ENCODE peak calls at places on chromosomes 12 and 14, in five cellular contexts. U is GM23338, A is PC-9, C is K562, O is A549. S is an unnamed sample.

GRCh38 chr12:120183211-120183631 is 11.3 kb downstream of the GCN1 start:
- DNase-seq in U (no peak), A (no peak), C (no peak), O (no peak), S (no peak)

GRCh38 chr14:93042968-93043940 is 72.5 kb downstream of the ITPK1 start:
- DNase-seq in U (no peak), A (peak; percentile 98), C (no peak), O (peak; percentile 95), S (no peak)

GRCh38 chr14:93049295-93049694 is 66.4 kb downstream of the ITPK1 start:
- DNase-seq in U (no peak), A (peak; percentile 68), C (no peak), O (peak; percentile 26), S (no peak)

GRCh38 chr12:4089147-4089606 is 184.4 kb upstream of the CCND2 start:
- DNase-seq in U (peak; percentile 53), A (no peak), C (no peak), O (no peak), S (no peak)

GRCh38 chr12:93803408-93803807 is 126.2 kb downstream of the CRADD start:
- DNase-seq in U (no peak), A (no peak), C (no peak), O (no peak), S (peak; percentile 10)

GRCh38 chr14:55688566-55688965 is 108.6 kb downstream of the KTN1 start:
- DNase-seq in U (no peak), A (no peak), C (no peak), O (no peak), S (no peak)

GRCh38 chr14:61178226-61179060 is 102.7 kb downstream of the TMEM30B start:
- DNase-seq in U (no peak), A (peak; percentile 95), C (no peak), O (peak; percentile 87), S (no peak)

GRCh38 chr14:63078606-63079005 is 33.3 kb upstream of the KCNH5 start:
- DNase-seq in U (no peak), A (no peak), C (no peak), O (no peak), S (no peak)

GRCh38 chr12:80708535-80709328 is 1.3 kb downstream of the MYF6 start:
- DNase-seq in U (peak; percentile 60), A (no peak), C (no peak), O (no peak), S (peak; percentile 61)

GRCh38 chr14:81211844-81212243 is 8.9 kb downstream of the GTF2A1 start:
- DNase-seq in U (peak; percentile 27), A (no peak), C (no peak), O (peak; percentile 37), S (peak; percentile 30)

GRCh38 chr14:24411468-24412454 is 13.0 kb downstream of the NYNRIN start:
- DNase-seq in U (peak; percentile 84), A (no peak), C (peak; percentile 53), O (peak; percentile 66), S (peak; percentile 68)

GRCh38 chr12:95796982-95797289 is 6.4 kb upstream of the NTN4 start:
- DNase-seq in U (no peak), A (peak; percentile 92), C (no peak), O (peak; percentile 74), S (no peak)

GRCh38 chr12:100796616-100797015 is 2.0 kb downstream of the ANO4 start:
- DNase-seq in U (no peak), A (no peak), C (no peak), O (no peak), S (no peak)

GRCh38 chr14:34180428-34180827 is 229.6 kb upstream of the EGLN3 start:
- DNase-seq in U (no peak), A (no peak), C (no peak), O (no peak), S (no peak)

GRCh38 chr12:127773520-127773919 is 493.4 kb upstream of the TMEM132C start:
- DNase-seq in U (peak; percentile 53), A (no peak), C (no peak), O (peak; percentile 14), S (peak; percentile 55)

GRCh38 chr12:47367912-47368537 is 288.3 kb upstream of the AMIGO2 start:
- DNase-seq in U (no peak), A (no peak), C (no peak), O (no peak), S (no peak)

GRCh38 chr14:34060747-34061050 is 109.8 kb upstream of the EGLN3 start:
- DNase-seq in U (no peak), A (no peak), C (no peak), O (no peak), S (peak; percentile 54)

GRCh38 chr12:111413442-111414086 is 7.8 kb downstream of the SH2B3 start:
- DNase-seq in U (no peak), A (no peak), C (no peak), O (no peak), S (no peak)

GRCh38 chr12:47249082-47249481 is 169.3 kb upstream of the AMIGO2 start:
- DNase-seq in U (no peak), A (no peak), C (no peak), O (no peak), S (no peak)

GRCh38 chr12:67068204-67068731 is 200.9 kb upstream of the CAND1 start:
- DNase-seq in U (peak; percentile 76), A (no peak), C (no peak), O (peak; percentile 29), S (peak; percentile 74)

GRCh38 chr14:34810028-34810427 is 65.1 kb downstream of the BAZ1A start:
- DNase-seq in U (no peak), A (no peak), C (no peak), O (no peak), S (no peak)

GRCh38 chr12:31507966-31508365 is 83.0 kb downstream of the DENND5B start:
- DNase-seq in U (no peak), A (peak; percentile 43), C (no peak), O (no peak), S (no peak)

GRCh38 chr12:52876371-52876770 is 27.6 kb upstream of the KRT78 start:
- DNase-seq in U (no peak), A (no peak), C (no peak), O (peak; percentile 23), S (no peak)

GRCh38 chr12:107131832-107132616 is 38.7 kb upstream of the CRY1 start:
- DNase-seq in U (peak; percentile 93), A (peak; percentile 57), C (peak; percentile 51), O (peak; percentile 72), S (peak; percentile 85)

GRCh38 chr14:69539631-69540410 is 34.9 kb downstream of the CCDC177 start:
- DNase-seq in U (no peak), A (peak; percentile 66), C (no peak), O (peak; percentile 47), S (no peak)

GRCh38 chr14:68598621-68599447 is 194.0 kb downstream of the ZFP36L1 start:
- DNase-seq in U (no peak), A (peak; percentile 96), C (no peak), O (peak; percentile 95), S (no peak)

GRCh38 chr14:77249286-77249685 is 21.7 kb downstream of the NGB start:
- DNase-seq in U (no peak), A (no peak), C (no peak), O (no peak), S (no peak)

GRCh38 chr12:79329933-79330332 is 360.8 kb downstream of the PAWR start:
- DNase-seq in U (no peak), A (no peak), C (no peak), O (no peak), S (no peak)

GRCh38 chr12:6193853-6194815 is 6.1 kb upstream of the CD9 start:
- DNase-seq in U (peak; percentile 78), A (peak; percentile 84), C (no peak), O (peak; percentile 38), S (peak; percentile 76)

GRCh38 chr12:109385339-109386078 is 37.8 kb downstream of the MYO1H start:
- DNase-seq in U (peak; percentile 56), A (peak; percentile 52), C (peak; percentile 14), O (peak; percentile 64), S (peak; percentile 48)

GRCh38 chr12:48820406-48820805 is 2.1 kb downstream of the CACNB3 start:
- DNase-seq in U (no peak), A (no peak), C (no peak), O (no peak), S (no peak)

GRCh38 chr12:115437061-115437567 is 753.1 kb upstream of the TBX3 start:
- DNase-seq in U (peak; percentile 2), A (no peak), C (no peak), O (no peak), S (no peak)

DNA sequence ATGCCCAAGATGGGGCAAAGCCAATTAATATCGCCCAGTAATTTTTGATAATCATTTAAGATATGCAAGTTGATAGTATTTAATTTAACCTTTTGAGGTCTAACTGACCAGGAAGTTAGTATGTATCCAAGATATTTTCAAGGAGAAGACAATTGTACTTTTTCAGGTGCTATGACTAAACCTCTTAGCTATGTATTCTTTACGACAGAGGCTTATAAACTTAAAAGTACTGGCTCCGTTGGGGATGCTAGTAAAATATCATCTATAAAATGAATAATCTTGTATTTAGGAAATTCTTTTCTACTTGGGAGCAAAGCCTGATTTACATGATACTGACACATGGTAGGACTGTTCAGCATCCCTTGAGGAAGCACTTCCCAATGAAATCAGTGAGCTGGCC is 40.3 kb downstream of the TMTC3 start:
- DNase-seq in U (no peak), A (no peak), C (no peak), O (no peak), S (no peak)
- H3K4me2 ChIP-seq in U (no peak overlapping the region), A (no peak overlapping the region), C (no peak overlapping the region), O (no peak overlapping the region), S (no peak overlapping the region)

DNA sequence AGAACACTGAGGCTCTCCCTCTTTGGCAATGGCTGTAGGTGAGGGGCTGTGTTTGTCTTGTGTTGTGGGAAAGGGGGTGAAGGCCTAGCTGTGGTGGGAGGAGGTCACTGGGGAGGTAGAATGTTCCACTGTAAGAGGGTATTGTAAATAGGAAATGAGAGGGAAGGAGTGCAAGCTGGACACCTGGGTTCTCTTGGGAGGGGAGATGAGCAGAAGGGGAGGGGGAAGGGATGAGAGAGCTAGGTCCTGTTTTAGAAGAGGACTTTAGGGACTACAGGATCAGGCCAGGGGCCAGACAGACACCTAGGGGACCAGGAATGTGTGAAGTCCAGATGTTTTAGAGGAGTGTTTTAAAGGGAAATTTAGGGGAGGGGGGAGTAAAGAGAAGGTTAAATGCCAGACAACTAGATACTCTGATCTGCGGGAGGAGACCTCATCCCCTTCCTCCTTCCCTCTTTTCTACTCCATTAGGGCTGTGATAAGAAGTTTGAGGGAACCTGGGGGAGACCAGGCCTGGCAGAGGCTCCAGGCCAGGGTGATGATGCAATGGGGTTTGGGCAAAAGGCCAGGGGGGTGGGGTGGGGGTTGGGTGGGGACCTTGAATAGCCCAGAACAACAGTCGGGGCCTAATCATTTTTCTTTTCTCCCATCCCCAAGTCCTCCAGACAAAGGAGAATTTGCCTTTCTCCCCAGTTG is 2.0 kb downstream of the ITGA5 start:
- DNase-seq in U (no peak), A (no peak), C (peak; percentile 51), O (no peak), S (no peak)
- H3K27ac ChIP-seq in U (no peak overlapping the region), A (no peak overlapping the region), C (peak overlapping the region; percentile 88), O (peak overlapping the region; percentile 94), S (no peak overlapping the region)

GRCh38 chr14:30709201-30709600 is 87.1 kb downstream of the SCFD1 start:
- DNase-seq in U (no peak), A (no peak), C (no peak), O (no peak), S (no peak)

GRCh38 chr14:30710870-30711269 is 88.8 kb downstream of the SCFD1 start:
- DNase-seq in U (no peak), A (no peak), C (no peak), O (no peak), S (no peak)

GRCh38 chr14:30706704-30707103 is 84.6 kb downstream of the SCFD1 start:
- DNase-seq in U (no peak), A (no peak), C (no peak), O (no peak), S (peak; percentile 25)

GRCh38 chr14:30708157-30708556 is 86.0 kb downstream of the SCFD1 start:
- DNase-seq in U (peak; percentile 58), A (no peak), C (no peak), O (peak; percentile 15), S (peak; percentile 28)
- TF ChIP-seq CTCF in U (no peak), A (no peak), C (no peak), O (no peak), S (peak; percentile 29)

GRCh38 chr14:104687601-104688504 is 1.6 kb upstream of the INF2 start:
- DNase-seq in U (peak; percentile 68), A (peak; percentile 86), C (no peak), O (peak; percentile 94), S (peak; percentile 52)
- H3K4me2 ChIP-seq in U (peak overlapping the region; percentile 81), A (peak overlapping the region; percentile 82), C (no peak overlapping the region), O (peak overlapping the region; percentile 86), S (no peak overlapping the region)

S was measured in neural progenitor cell.